ENCODE peak calls at places on chromosome 16, in ten cellular contexts. G is BE2C, P is ovary, S is heart right ventricle, B is mucosa of descending colon, F is lung, E is upper lobe of right lung, O is breast epithelium, W is brain microvascular endothelial cell, D is bronchial epithelial cell. J is an unnamed sample. For H3K36me3, the result is how much of the 10 kb centered on the place peaks cover.

GRCh38 chr16:30054959-30055553 is 10.5 kb upstream of the ALDOA start:
- DNase-seq in G (peak), P (no peak), S (no peak), B (peak), F (no peak), E (peak), O (peak), W (no peak), D (peak), J (no peak)

GRCh38 chr16:29720703-29721102 is 25.1 kb downstream of the C16orf54 start:
- DNase-seq in G (no peak), P (no peak), S (no peak), B (no peak), F (no peak), E (no peak), O (no peak), W (no peak), D (no peak), J (no peak)

GRCh38 chr16:17798721-17799120 is 328.0 kb upstream of the XYLT1 start:
- DNase-seq in G (no peak), P (no peak), S (no peak), B (no peak), F (no peak), E (no peak), O (no peak), W (no peak), D (no peak), J (no peak)

GRCh38 chr16:50303041-50303604 is 36.8 kb downstream of the ADCY7 start:
- DNase-seq in G (no peak), P (no peak), S (no peak), B (no peak), F (no peak), E (peak), O (no peak), W (no peak), D (no peak), J (no peak)

GRCh38 chr16:78742501-78743283 is 643.2 kb downstream of the WWOX start:
- DNase-seq in G (no peak), P (no peak), S (no peak), B (peak), F (no peak), E (no peak), O (no peak), W (peak), D (no peak), J (no peak)

GRCh38 chr16:68022728-68023537 is at the start of the genes DDX28 and DUS2:
- DNase-seq in G (peak), P (peak), S (peak), B (peak), F (peak), E (peak), O (peak), W (peak), D (peak), J (peak)

GRCh38 chr16:66228791-66229190 is 137.7 kb upstream of the CDH5 start:
- DNase-seq in G (no peak), P (peak), S (no peak), B (no peak), F (no peak), E (no peak), O (no peak), W (no peak), D (no peak), J (peak)

GRCh38 chr16:85462405-85463227 is 150.5 kb upstream of the GSE1 start:
- DNase-seq in G (peak), P (peak), S (peak), B (no peak), F (no peak), E (peak), O (no peak), W (no peak), D (no peak), J (no peak)

GRCh38 chr16:51716195-51716594 is 565.1 kb upstream of the SALL1 start:
- DNase-seq in G (no peak), P (no peak), S (no peak), B (no peak), F (no peak), E (no peak), O (no peak), W (no peak), D (no peak), J (no peak)

GRCh38 chr16:86538196-86538780 is 16.7 kb downstream of the MTHFSD start:
- DNase-seq in G (no peak), P (no peak), S (no peak), B (no peak), F (no peak), E (peak), O (no peak), W (no peak), D (no peak), J (no peak)

GRCh38 chr16:8849411-8850011 is 19.3 kb downstream of the CARHSP1 start:
- DNase-seq in G (no peak), P (no peak), S (no peak), B (peak), F (no peak), E (peak), O (no peak), W (peak), D (no peak), J (no peak)

GRCh38 chr16:66386629-66387622 is 20.4 kb downstream of the CDH5 start:
- DNase-seq in G (peak), P (no peak), S (no peak), B (no peak), F (no peak), E (no peak), O (no peak), W (no peak), D (no peak), J (no peak)

GRCh38 chr16:85981826-85982562 is 83.0 kb downstream of the IRF8 start:
- DNase-seq in G (no peak), P (no peak), S (no peak), B (no peak), F (no peak), E (no peak), O (no peak), W (no peak), D (no peak), J (no peak)

GRCh38 chr16:4314532-4315184 is 1.2 kb upstream of the GLIS2 start:
- DNase-seq in G (no peak), P (peak), S (no peak), B (no peak), F (no peak), E (peak), O (no peak), W (no peak), D (peak), J (no peak)

GRCh38 chr16:60792437-60792836 is 1243.8 kb downstream of the CDH8 start:
- DNase-seq in G (no peak), P (no peak), S (no peak), B (no peak), F (no peak), E (no peak), O (no peak), W (no peak), D (no peak), J (no peak)

GRCh38 chr16:3443108-3444031 is at the start of the genes NAA60 and ZNF597:
- DNase-seq in G (peak), P (peak), S (peak), B (peak), F (peak), E (peak), O (peak), W (peak), D (peak), J (peak)

GRCh38 chr16:75043175-75043937 is 44.5 kb downstream of the ZNRF1 start:
- DNase-seq in G (peak), P (no peak), S (no peak), B (no peak), F (no peak), E (no peak), O (no peak), W (no peak), D (no peak), J (no peak)

GRCh38 chr16:89902980-89903379 is 15.7 kb upstream of the MC1R start:
- DNase-seq in G (peak), P (no peak), S (no peak), B (no peak), F (no peak), E (no peak), O (no peak), W (no peak), D (no peak), J (no peak)

GRCh38 chr16:85611455-85612190 is 1.5 kb upstream of the GSE1 start:
- DNase-seq in G (peak), P (peak), S (peak), B (peak), F (peak), E (peak), O (peak), W (no peak), D (peak), J (no peak)

GRCh38 chr16:27430923-27431484 is 29.0 kb downstream of the IL21R start:
- DNase-seq in G (no peak), P (no peak), S (no peak), B (no peak), F (peak), E (peak), O (no peak), W (no peak), D (no peak), J (no peak)

GRCh38 chr16:83113317-83113716 is 486.5 kb downstream of the CDH13 start:
- DNase-seq in G (no peak), P (no peak), S (no peak), B (peak), F (no peak), E (no peak), O (no peak), W (peak), D (no peak), J (no peak)

GRCh38 chr16:1057252-1057932 is 15.2 kb upstream of the SSTR5 start:
- DNase-seq in G (peak), P (no peak), S (peak), B (peak), F (no peak), E (no peak), O (no peak), W (no peak), D (no peak), J (no peak)

GRCh38 chr16:735982-736453 is 4.8 kb downstream of the CIAO3 start:
- DNase-seq in G (no peak), P (no peak), S (no peak), B (no peak), F (no peak), E (no peak), O (no peak), W (no peak), D (no peak), J (no peak)

GRCh38 chr16:79482011-79482410 is 118.5 kb downstream of the MAF start:
- DNase-seq in G (no peak), P (no peak), S (no peak), B (no peak), F (no peak), E (no peak), O (no peak), W (no peak), D (no peak), J (no peak)

GRCh38 chr16:4435668-4436067 is 10.0 kb downstream of the DNAJA3 start:
- DNase-seq in G (no peak), P (no peak), S (no peak), B (no peak), F (no peak), E (no peak), O (no peak), W (no peak), D (no peak), J (no peak)

GRCh38 chr16:29943846-29944669 is 17.8 kb upstream of the TMEM219 start:
- DNase-seq in G (no peak), P (peak), S (no peak), B (peak), F (peak), E (no peak), O (no peak), W (peak), D (peak), J (peak)

GRCh38 chr16:20647736-20648135 is 49.7 kb downstream of the ACSM1 start:
- DNase-seq in G (no peak), P (no peak), S (no peak), B (no peak), F (no peak), E (no peak), O (no peak), W (no peak), D (no peak), J (no peak)

GRCh38 chr16:19744670-19745069 is 26.6 kb downstream of the IQCK start:
- DNase-seq in G (no peak), P (no peak), S (no peak), B (no peak), F (no peak), E (no peak), O (no peak), W (no peak), D (no peak), J (no peak)

GRCh38 chr16:364595-365491 is 5.5 kb downstream of the MRPL28 start:
- DNase-seq in G (no peak), P (no peak), S (no peak), B (no peak), F (no peak), E (no peak), O (no peak), W (no peak), D (no peak), J (no peak)

GRCh38 chr16:86884256-86884655 is 305.9 kb downstream of the FOXL1 start:
- DNase-seq in G (no peak), P (no peak), S (no peak), B (no peak), F (no peak), E (peak), O (no peak), W (no peak), D (no peak), J (no peak)

GRCh38 chr16:49527621-49528020 is 154.0 kb downstream of the C16orf78 start:
- DNase-seq in G (peak), P (peak), S (no peak), B (no peak), F (no peak), E (no peak), O (no peak), W (no peak), D (no peak), J (no peak)

GRCh38 chr16:77170805-77171204 is 20.2 kb upstream of the MON1B start:
- DNase-seq in G (no peak), P (no peak), S (no peak), B (no peak), F (no peak), E (no peak), O (no peak), W (no peak), D (no peak), J (no peak)

GRCh38 chr16:79797486-79797885 is 196.9 kb upstream of the MAF start:
- DNase-seq in G (no peak), P (no peak), S (no peak), B (no peak), F (no peak), E (no peak), O (no peak), W (no peak), D (no peak), J (no peak)

GRCh38 chr16:89786474-89787364 is 29.7 kb downstream of the FANCA start:
- DNase-seq in G (peak), P (no peak), S (no peak), B (no peak), F (no peak), E (no peak), O (no peak), W (no peak), D (no peak), J (no peak)

GRCh38 chr16:56944954-56945839 is 13.3 kb downstream of the HERPUD1 start:
- DNase-seq in G (no peak), P (peak), S (no peak), B (no peak), F (no peak), E (no peak), O (no peak), W (no peak), D (peak), J (no peak)

GRCh38 chr16:56941092-56941491 is 9.2 kb downstream of the HERPUD1 start:
- DNase-seq in G (no peak), P (no peak), S (no peak), B (no peak), F (no peak), E (no peak), O (no peak), W (no peak), D (no peak), J (no peak)

GRCh38 chr16:56941856-56942331 is 10.0 kb downstream of the HERPUD1 start:
- DNase-seq in G (no peak), P (no peak), S (no peak), B (no peak), F (no peak), E (no peak), O (no peak), W (no peak), D (no peak), J (no peak)

GRCh38 chr16:56945847-56946527 is 14.0 kb downstream of the HERPUD1 start:
- DNase-seq in G (no peak), P (no peak), S (no peak), B (no peak), F (no peak), E (no peak), O (no peak), W (no peak), D (no peak), J (no peak)

DNA sequence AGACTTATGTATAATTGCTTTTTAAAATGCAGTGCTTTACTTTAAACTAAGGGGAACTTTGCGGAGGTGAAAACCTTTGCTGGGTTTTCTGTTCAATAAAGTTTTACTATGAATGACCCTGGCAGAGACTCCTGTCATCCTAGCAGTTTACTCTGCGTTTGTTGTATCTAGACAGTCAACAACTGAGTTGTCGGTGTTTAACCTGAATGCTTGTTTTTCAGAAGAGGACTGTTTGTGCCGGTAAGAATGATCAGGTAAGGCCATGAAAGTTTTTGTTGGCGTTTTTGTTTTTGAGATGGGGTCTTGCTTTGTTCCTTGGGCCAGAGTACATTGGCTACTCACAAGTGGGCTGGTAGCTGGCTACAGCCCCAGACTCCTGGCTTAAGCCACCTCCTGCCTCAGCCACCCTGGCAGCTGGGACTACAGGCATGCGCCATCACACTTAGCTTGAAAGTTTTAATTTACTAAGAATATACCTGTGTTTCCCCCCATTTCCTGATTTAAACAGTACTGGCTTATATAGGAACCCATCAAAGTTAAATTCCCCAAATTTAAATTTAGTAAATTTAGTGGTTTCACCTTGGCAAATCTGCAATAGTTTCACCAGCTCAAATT is 11.9 kb downstream of the HERPUD1 start:
- DNase-seq in G (no peak), P (no peak), S (no peak), B (no peak), F (no peak), E (no peak), O (no peak), W (no peak), D (no peak), J (no peak)
- H3K36me3 ChIP-seq in G (half or more), P (under half), S (half or more), B (under half), F (under half), E (half or more), O (under half), W (half or more), D (under half), J (under half)

GRCh38 chr16:58306327-58306726 is 11.5 kb upstream of the PRSS54 start:
- DNase-seq in G (peak), P (no peak), S (no peak), B (peak), F (no peak), E (no peak), O (no peak), W (peak), D (peak), J (no peak)
- TF ChIP-seq CTCF in G (peak), P (no peak), S (no peak), B (peak), F (peak), E (peak), O (peak), W (peak), D (peak), J (peak)

GRCh38 chr16:22274916-22275315 is 22.3 kb upstream of the POLR3E start:
- DNase-seq in G (no peak), P (no peak), S (no peak), B (no peak), F (no peak), E (no peak), O (no peak), W (no peak), D (no peak), J (no peak)
- H3K36me3 ChIP-seq in G (under half), P (under half), S (under half), B (under half), F (under half), E (half or more), O (under half), W (under half), D (under half), J (under half)

DNA sequence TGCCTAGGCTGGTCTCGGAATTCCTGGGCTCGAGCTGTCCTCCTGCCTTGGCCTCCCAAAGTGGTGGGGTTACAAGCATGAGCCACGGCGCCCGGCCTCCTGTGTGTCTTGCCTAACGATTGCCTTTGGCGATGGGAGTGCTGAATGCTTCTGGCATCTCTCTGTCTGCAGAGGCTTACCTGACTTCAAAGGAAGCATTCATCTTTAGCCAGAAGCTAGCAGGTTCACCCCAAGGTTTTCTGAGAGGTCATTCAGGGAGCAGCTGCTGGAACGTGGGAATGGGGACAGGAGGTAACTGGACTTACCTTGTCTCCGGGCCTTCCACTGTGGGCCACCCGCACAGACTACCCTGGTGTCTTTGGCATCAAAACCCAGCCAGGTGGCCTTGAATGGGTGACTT is 54.7 kb downstream of the PLCG2 start:
- DNase-seq in G (no peak), P (no peak), S (no peak), B (no peak), F (no peak), E (no peak), O (no peak), W (no peak), D (no peak), J (no peak)
- TF ChIP-seq CTCF in G (no peak), P (no peak), S (no peak), B (no peak), F (no peak), E (no peak), O (no peak), W (no peak), D (no peak), J (no peak)

DNA sequence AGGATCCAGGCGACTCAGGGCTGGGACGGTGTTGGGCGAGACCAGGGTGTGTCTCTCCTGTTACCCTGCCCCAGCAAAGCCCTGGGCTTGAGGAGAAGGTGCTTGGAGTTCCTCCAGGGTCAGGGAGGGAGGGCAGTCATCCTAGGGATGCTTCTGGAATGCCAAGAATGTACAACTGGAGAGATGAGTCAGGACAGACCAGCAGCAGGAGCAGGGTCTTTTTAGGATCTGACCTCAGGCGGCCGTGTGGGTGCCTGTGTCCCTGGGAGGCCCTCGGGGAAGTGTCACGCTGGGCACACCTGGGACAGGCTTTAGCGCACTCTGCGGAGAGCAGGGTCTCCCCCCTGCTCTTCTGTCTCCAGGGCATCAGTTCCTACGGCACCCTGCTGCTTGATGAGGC is 8.2 kb upstream of the MTSS2 start:
- DNase-seq in G (no peak), P (no peak), S (no peak), B (no peak), F (no peak), E (no peak), O (no peak), W (peak), D (peak), J (peak)
- H3K36me3 ChIP-seq in G (under half), P (under half), S (under half), B (under half), F (under half), E (under half), O (under half), W (under half), D (under half), J (under half)

DNA sequence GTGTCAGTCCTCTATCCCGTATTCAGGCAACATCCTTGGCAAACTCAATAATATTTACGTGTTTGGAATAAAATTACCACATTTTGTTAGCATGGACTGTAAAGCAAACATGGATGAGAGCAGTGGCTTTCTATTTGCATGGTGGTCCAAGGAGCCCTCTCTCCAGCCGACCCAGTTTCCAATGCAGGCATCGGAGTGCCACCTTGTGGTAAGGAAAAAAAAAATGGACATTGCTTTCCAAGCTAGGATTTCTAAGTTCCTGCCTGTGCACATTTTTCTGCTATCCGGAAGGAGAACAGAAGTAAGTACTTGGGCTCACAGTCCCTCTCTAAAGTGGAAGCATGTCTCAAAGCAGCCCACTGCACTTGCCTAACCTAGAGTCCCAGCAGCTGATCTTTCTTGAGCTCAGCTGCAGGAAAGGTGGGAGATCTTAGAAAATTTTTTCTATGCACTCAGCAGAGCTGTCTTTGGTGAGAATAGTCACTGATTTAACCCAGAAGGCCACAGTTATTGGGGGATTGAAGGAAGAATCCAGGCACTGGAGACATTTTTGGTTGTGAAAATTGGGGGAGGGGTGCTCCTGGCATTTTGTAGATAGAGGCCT is 46.0 kb upstream of the ERCC4 start:
- DNase-seq in G (peak), P (no peak), S (no peak), B (no peak), F (no peak), E (no peak), O (no peak), W (no peak), D (peak), J (no peak)
- TF ChIP-seq CTCF in G (peak), P (no peak), S (no peak), B (no peak), F (no peak), E (peak), O (peak), W (peak), D (peak), J (peak)

GRCh38 chr16:88723507-88723887 is 17.2 kb downstream of the CTU2 start:
- DNase-seq in G (no peak), P (no peak), S (no peak), B (no peak), F (no peak), E (no peak), O (no peak), W (no peak), D (no peak), J (no peak)
- H3K36me3 ChIP-seq in G (under half), P (under half), S (under half), B (under half), F (half or more), E (half or more), O (under half), W (half or more), D (half or more), J (under half)